ENCODE peak calls at places on chromosomes 2 and 18, in four cellular contexts. S is kidney tubule cell, T is heart left ventricle, A is frontal cortex. N is an unnamed sample.

GRCh38 chr2:149160701-149161217 is 122.3 kb downstream of the LYPD6B start:
- DNase-seq in S (no peak), T (no peak), A (no peak), N (no peak)

GRCh38 chr2:240229005-240229404 is 88.5 kb upstream of the OTOS start:
- DNase-seq in S (no peak), A (no peak), T (no peak), N (no peak)

GRCh38 chr18:25587545-25587944 is 235.6 kb upstream of the ZNF521 start:
- DNase-seq in S (no peak), A (no peak), T (no peak), N (no peak)

GRCh38 chr2:164913640-164914346 is 41.5 kb downstream of the SLC38A11 start:
- DNase-seq in S (peak), A (no peak), T (no peak), N (no peak)

GRCh38 chr2:156486614-156487013 is 50.4 kb downstream of the GPD2 start:
- DNase-seq in A (no peak), T (no peak), S (no peak), N (no peak)

GRCh38 chr2:36507408-36507812 is 90.6 kb downstream of the FEZ2 start:
- DNase-seq in T (peak), A (peak), S (peak), N (no peak)

GRCh38 chr2:222569826-222570225 is 86.1 kb downstream of the FARSB start:
- DNase-seq in S (no peak), T (no peak), A (no peak), N (no peak)

GRCh38 chr2:127320586-127321275 is 26.8 kb upstream of the ERCC3 start:
- DNase-seq in T (no peak), A (no peak), S (no peak), N (peak)

GRCh38 chr2:99401841-99402240 is 64.7 kb downstream of the EIF5B start:
- DNase-seq in T (no peak), S (no peak), A (no peak), N (no peak)

GRCh38 chr18:50849448-50849847 is 29.5 kb upstream of the ME2 start:
- DNase-seq in S (no peak), T (no peak), A (no peak), N (no peak)

GRCh38 chr2:33021542-33022259 is 74.9 kb downstream of the LTBP1 start:
- DNase-seq in A (no peak), T (no peak), S (peak), N (peak)

GRCh38 chr2:236375973-236376476 is 111.8 kb upstream of the ASB18 start:
- DNase-seq in A (no peak), S (no peak), T (no peak), N (no peak)

GRCh38 chr2:16152928-16153753 is 212.8 kb downstream of the MYCN start:
- DNase-seq in A (no peak), S (no peak), T (no peak), N (no peak)

GRCh38 chr2:46886268-46887027 is 29.2 kb downstream of the MCFD2 start:
- DNase-seq in S (no peak), A (no peak), T (no peak), N (no peak)

GRCh38 chr2:240739797-240740196 is 48.1 kb downstream of the AQP12A start:
- DNase-seq in A (no peak), S (peak), T (no peak), N (no peak)

GRCh38 chr2:223591596-223591995 is 10.6 kb downstream of the SCG2 start:
- DNase-seq in A (no peak), S (no peak), T (no peak), N (no peak)

GRCh38 chr2:26068602-26069298 is 34.9 kb downstream of the RAB10 start:
- DNase-seq in A (peak), S (peak), T (no peak), N (peak)

GRCh38 chr2:113877651-113878594 is 12.0 kb upstream of the ACTR3 start:
- DNase-seq in S (peak), A (no peak), T (no peak), N (peak)

N was measured in osteoblast.